ENCODE peak calls at places on chromosomes 1 and 21, in five cellular contexts. L, V, B, E and W are unnamed samples.

GRCh38 chr1:56216173-56216572 is 363.2 kb downstream of the PLPP3 start:
- DNase-seq in L (peak; percentile 40), V (no peak), B (no peak), E (no peak), W (no peak)

GRCh38 chr1:17618558-17619247 is 79.2 kb downstream of the ARHGEF10L start:
- DNase-seq in L (no peak), V (no peak), B (no peak), E (no peak), W (no peak)

GRCh38 chr1:235093685-235094592 is 34.7 kb downstream of the TOMM20 start:
- DNase-seq in L (peak; percentile 77), V (peak; percentile 71), B (peak; percentile 83), E (no peak), W (peak; percentile 82)

GRCh38 chr1:244964112-244964971 is 100.0 kb upstream of the HNRNPU start:
- DNase-seq in L (peak; percentile 80), V (no peak), B (peak; percentile 20), E (no peak), W (peak; percentile 42)

GRCh38 chr1:145997156-145998023 is 1.0 kb upstream of the TXNIP start:
- DNase-seq in L (no peak), V (no peak), B (no peak), E (no peak), W (no peak)

GRCh38 chr1:42380617-42381423 is at the start of gene RIMKLA:
- DNase-seq in L (peak; percentile 34), V (no peak), B (peak; percentile 92), E (no peak), W (peak; percentile 77)

GRCh38 chr1:29398431-29398830 is 162.1 kb downstream of the PTPRU start:
- DNase-seq in L (peak; percentile 27), V (no peak), B (no peak), E (no peak), W (no peak)

GRCh38 chr1:66261370-66261769 is 272.6 kb upstream of the SGIP1 start:
- DNase-seq in L (peak; percentile 66), V (no peak), B (no peak), E (no peak), W (no peak)

GRCh38 chr1:54248966-54249365 is 49.0 kb downstream of the MRPL37 start:
- DNase-seq in L (no peak), V (no peak), B (no peak), E (no peak), W (no peak)

GRCh38 chr21:34020005-34020847 is 53.2 kb upstream of the MRPS6 start:
- DNase-seq in L (no peak), V (no peak), B (no peak), E (no peak), W (no peak)

GRCh38 chr1:168386949-168387586 is 106.4 kb downstream of the TBX19 start:
- DNase-seq in L (peak; percentile 32), V (no peak), B (peak; percentile 68), E (no peak), W (peak; percentile 63)

GRCh38 chr21:38984982-38985422 is 179.3 kb downstream of the ETS2 start:
- DNase-seq in L (peak; percentile 90), V (no peak), B (no peak), E (no peak), W (peak; percentile 41)

GRCh38 chr1:48943826-48944225 is 167.1 kb upstream of the BEND5 start:
- DNase-seq in L (no peak), V (no peak), B (no peak), E (no peak), W (no peak)

GRCh38 chr1:78038491-78038939 is 7.3 kb upstream of the GIPC2 start:
- DNase-seq in L (no peak), V (no peak), B (no peak), E (no peak), W (no peak)

GRCh38 chr1:112957133-112957812 is 1.3 kb upstream of the SLC16A1 start:
- DNase-seq in L (peak; percentile 92), V (no peak), B (peak; percentile 12), E (no peak), W (peak; percentile 53)

GRCh38 chr1:150564051-150564991 is 15.1 kb downstream of the MCL1 start:
- DNase-seq in L (peak; percentile 53), V (no peak), B (no peak), E (no peak), W (no peak)
- H3K4me1 ChIP-seq in L (peaks cover 52% of the 10 kb centered on the region), V (peaks cover 50% of the 10 kb centered on the region), B (peaks cover 50% of the 10 kb centered on the region), E (peaks cover 97% of the 10 kb centered on the region), W (peaks cover 37% of the 10 kb centered on the region)

GRCh38 chr1:247964933-247965332 is at the start of gene OR2AK2:
- DNase-seq in L (no peak), V (no peak), B (no peak), E (no peak), W (no peak)
- H3K9me3 ChIP-seq in L (peaks cover 8% of the 10 kb centered on the region), V (no peaks in the 10 kb centered on the region), B (peaks cover 16% of the 10 kb centered on the region), E (no peaks in the 10 kb centered on the region), W (no peaks in the 10 kb centered on the region)

GRCh38 chr1:204577794-204578478 is 61.7 kb downstream of the MDM4 start:
- DNase-seq in L (no peak), V (no peak), B (no peak), E (no peak), W (no peak)
- H3K4me3 ChIP-seq in L (no peak overlapping the region), V (no peak overlapping the region), B (no peak overlapping the region), E (no peak overlapping the region), W (no peak overlapping the region)

GRCh38 chr1:109499661-109500536 is 6.0 kb downstream of the CYB561D1 start:
- DNase-seq in L (peak; percentile 42), V (no peak), B (peak; percentile 64), E (no peak), W (peak; percentile 64)
- H3K4me1 ChIP-seq in L (no peaks in the 10 kb centered on the region), V (no peaks in the 10 kb centered on the region), B (peaks cover 16% of the 10 kb centered on the region), E (peaks cover 76% of the 10 kb centered on the region), W (no peaks in the 10 kb centered on the region)

DNA sequence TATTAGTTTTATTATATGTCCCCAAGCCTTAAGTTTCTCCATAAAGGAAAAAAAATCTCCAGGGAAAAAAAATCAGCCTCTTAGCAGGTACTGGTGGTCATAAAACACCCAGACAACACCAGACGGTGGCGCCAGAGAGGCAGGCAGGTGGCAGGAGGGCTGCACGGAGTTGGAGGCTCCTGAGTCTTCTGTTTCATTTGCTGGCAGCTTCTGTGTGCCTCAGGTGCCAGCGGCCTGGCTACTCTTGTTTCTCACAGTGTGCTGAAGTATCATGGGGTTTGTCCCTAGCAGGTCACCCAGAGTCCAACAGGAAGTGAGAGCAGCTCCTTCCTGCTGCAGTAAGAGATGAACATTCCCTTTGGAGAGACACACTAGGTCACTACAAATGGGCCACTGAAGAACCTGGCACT is 123.3 kb upstream of the GADD45A start:
- DNase-seq in L (peak; percentile 90), V (peak; percentile 91), B (peak; percentile 88), E (no peak), W (peak; percentile 90)
- H3K9me3 ChIP-seq in L (no peaks in the 10 kb centered on the region), V (no peaks in the 10 kb centered on the region), B (no peaks in the 10 kb centered on the region), E (no peaks in the 10 kb centered on the region), W (no peaks in the 10 kb centered on the region)

GRCh38 chr1:60222492-60223369 is 149.2 kb upstream of the C1orf87 start:
- DNase-seq in L (no peak), V (no peak), B (no peak), E (no peak), W (no peak)

GRCh38 chr1:60228253-60228594 is 154.7 kb upstream of the C1orf87 start:
- DNase-seq in L (no peak), V (no peak), B (no peak), E (no peak), W (no peak)

GRCh38 chr1:60227581-60228252 is 154.1 kb upstream of the C1orf87 start:
- DNase-seq in L (peak; percentile 4), V (no peak), B (no peak), E (no peak), W (no peak)

GRCh38 chr1:60223370-60223652 is 149.7 kb upstream of the C1orf87 start:
- DNase-seq in L (no peak), V (no peak), B (no peak), E (no peak), W (no peak)
- H3K4me3 ChIP-seq in L (no peak overlapping the region), V (no peak overlapping the region), B (no peak overlapping the region), E (no peak overlapping the region), W (no peak overlapping the region)